ENCODE peak calls at places on chromosomes 7 and 10, in eight cellular contexts. One of them, this sample, is unnamed.

GRCh38 chr10:123836418-123837145 is 55.0 kb downstream of the CPXM2 start:
- DNase-seq in activated CD4-positive, alpha-beta T cell treated with anti-CD3 and anti-CD28 coated beads for 4 hours: no peak
- DNase-seq in GM20000: no peak
- DNase-seq in H54: no peak
- DNase-seq in GM04504: no peak
- DNase-seq in left ventricle myocardium superior: no peak
- DNase-seq in activated effector memory CD4-positive, alpha-beta T cell treated with anti-CD3 and anti-CD28 coated beads, Interleukin-2, amount 50 U/mL, for 16 hours: no peak
- DNase-seq in activated naive CD4-positive, alpha-beta T cell treated with Interleukin-2 at 50 U/mL for 16 hours: no peak
- DNase-seq in this sample: no peak

GRCh38 chr10:62433181-62433692 is 59.1 kb downstream of the ZNF365 start:
- DNase-seq in activated effector memory CD4-positive, alpha-beta T cell treated with anti-CD3 and anti-CD28 coated beads, Interleukin-2, amount 50 U/mL, for 16 hours: peak; percentile 87
- DNase-seq in GM20000: peak; percentile 42
- DNase-seq in GM04504: peak; percentile 91
- DNase-seq in H54: peak; percentile 40
- DNase-seq in activated naive CD4-positive, alpha-beta T cell treated with Interleukin-2 at 50 U/mL for 16 hours: peak; percentile 74
- DNase-seq in left ventricle myocardium superior: peak; percentile 55
- DNase-seq in activated CD4-positive, alpha-beta T cell treated with anti-CD3 and anti-CD28 coated beads for 4 hours: peak; percentile 59
- DNase-seq in this sample: no peak

GRCh38 chr7:25922296-25922695 is 229.7 kb upstream of the NFE2L3 start:
- DNase-seq in GM04504: no peak
- DNase-seq in left ventricle myocardium superior: no peak
- DNase-seq in activated effector memory CD4-positive, alpha-beta T cell treated with anti-CD3 and anti-CD28 coated beads, Interleukin-2, amount 50 U/mL, for 16 hours: no peak
- DNase-seq in H54: no peak
- DNase-seq in activated CD4-positive, alpha-beta T cell treated with anti-CD3 and anti-CD28 coated beads for 4 hours: no peak
- DNase-seq in activated naive CD4-positive, alpha-beta T cell treated with Interleukin-2 at 50 U/mL for 16 hours: no peak
- DNase-seq in GM20000: no peak
- DNase-seq in this sample: no peak

GRCh38 chr7:22572292-22572691 is 72.3 kb upstream of the STEAP1B start:
- DNase-seq in activated naive CD4-positive, alpha-beta T cell treated with Interleukin-2 at 50 U/mL for 16 hours: no peak
- DNase-seq in GM04504: no peak
- DNase-seq in activated effector memory CD4-positive, alpha-beta T cell treated with anti-CD3 and anti-CD28 coated beads, Interleukin-2, amount 50 U/mL, for 16 hours: no peak
- DNase-seq in activated CD4-positive, alpha-beta T cell treated with anti-CD3 and anti-CD28 coated beads for 4 hours: no peak
- DNase-seq in GM20000: no peak
- DNase-seq in H54: no peak
- DNase-seq in left ventricle myocardium superior: no peak
- DNase-seq in this sample: no peak

GRCh38 chr10:98316661-98317060 is 48.7 kb upstream of the LOXL4 start:
- DNase-seq in GM04504: no peak
- DNase-seq in activated CD4-positive, alpha-beta T cell treated with anti-CD3 and anti-CD28 coated beads for 4 hours: no peak
- DNase-seq in H54: no peak
- DNase-seq in GM20000: no peak
- DNase-seq in left ventricle myocardium superior: no peak
- DNase-seq in activated naive CD4-positive, alpha-beta T cell treated with Interleukin-2 at 50 U/mL for 16 hours: no peak
- DNase-seq in activated effector memory CD4-positive, alpha-beta T cell treated with anti-CD3 and anti-CD28 coated beads, Interleukin-2, amount 50 U/mL, for 16 hours: no peak
- DNase-seq in this sample: no peak

GRCh38 chr7:91082854-91083495 is 181.3 kb upstream of the FZD1 start:
- DNase-seq in activated naive CD4-positive, alpha-beta T cell treated with Interleukin-2 at 50 U/mL for 16 hours: no peak
- DNase-seq in GM04504: no peak
- DNase-seq in activated effector memory CD4-positive, alpha-beta T cell treated with anti-CD3 and anti-CD28 coated beads, Interleukin-2, amount 50 U/mL, for 16 hours: no peak
- DNase-seq in left ventricle myocardium superior: no peak
- DNase-seq in H54: no peak
- DNase-seq in activated CD4-positive, alpha-beta T cell treated with anti-CD3 and anti-CD28 coated beads for 4 hours: no peak
- DNase-seq in GM20000: peak; percentile 32
- DNase-seq in this sample: no peak

GRCh38 chr7:68078311-68078710 is 1081.7 kb downstream of the TYW1 start:
- DNase-seq in GM04504: no peak
- DNase-seq in activated naive CD4-positive, alpha-beta T cell treated with Interleukin-2 at 50 U/mL for 16 hours: no peak
- DNase-seq in GM20000: no peak
- DNase-seq in activated effector memory CD4-positive, alpha-beta T cell treated with anti-CD3 and anti-CD28 coated beads, Interleukin-2, amount 50 U/mL, for 16 hours: no peak
- DNase-seq in activated CD4-positive, alpha-beta T cell treated with anti-CD3 and anti-CD28 coated beads for 4 hours: no peak
- DNase-seq in left ventricle myocardium superior: no peak
- DNase-seq in H54: no peak
- DNase-seq in this sample: no peak

GRCh38 chr7:26198133-26198780 is 2.3 kb downstream of the HNRNPA2B1 start:
- DNase-seq in activated naive CD4-positive, alpha-beta T cell treated with Interleukin-2 at 50 U/mL for 16 hours: no peak
- DNase-seq in activated effector memory CD4-positive, alpha-beta T cell treated with anti-CD3 and anti-CD28 coated beads, Interleukin-2, amount 50 U/mL, for 16 hours: no peak
- DNase-seq in left ventricle myocardium superior: no peak
- DNase-seq in GM20000: no peak
- DNase-seq in activated CD4-positive, alpha-beta T cell treated with anti-CD3 and anti-CD28 coated beads for 4 hours: no peak
- DNase-seq in GM04504: no peak
- DNase-seq in H54: no peak
- DNase-seq in this sample: no peak

GRCh38 chr7:16293669-16294425 is 127.5 kb downstream of the CRPPA start:
- DNase-seq in activated CD4-positive, alpha-beta T cell treated with anti-CD3 and anti-CD28 coated beads for 4 hours: no peak
- DNase-seq in H54: no peak
- DNase-seq in GM20000: no peak
- DNase-seq in GM04504: no peak
- DNase-seq in activated naive CD4-positive, alpha-beta T cell treated with Interleukin-2 at 50 U/mL for 16 hours: no peak
- DNase-seq in left ventricle myocardium superior: no peak
- DNase-seq in activated effector memory CD4-positive, alpha-beta T cell treated with anti-CD3 and anti-CD28 coated beads, Interleukin-2, amount 50 U/mL, for 16 hours: no peak
- DNase-seq in this sample: no peak

GRCh38 chr10:52571516-52572182 is 200.9 kb downstream of the MBL2 start:
- DNase-seq in left ventricle myocardium superior: no peak
- DNase-seq in GM20000: no peak
- DNase-seq in activated effector memory CD4-positive, alpha-beta T cell treated with anti-CD3 and anti-CD28 coated beads, Interleukin-2, amount 50 U/mL, for 16 hours: no peak
- DNase-seq in activated CD4-positive, alpha-beta T cell treated with anti-CD3 and anti-CD28 coated beads for 4 hours: no peak
- DNase-seq in GM04504: no peak
- DNase-seq in H54: no peak
- DNase-seq in activated naive CD4-positive, alpha-beta T cell treated with Interleukin-2 at 50 U/mL for 16 hours: no peak
- DNase-seq in this sample: no peak

GRCh38 chr7:149277871-149278270 is 15.9 kb downstream of the ZNF783 start:
- DNase-seq in activated naive CD4-positive, alpha-beta T cell treated with Interleukin-2 at 50 U/mL for 16 hours: no peak
- DNase-seq in activated CD4-positive, alpha-beta T cell treated with anti-CD3 and anti-CD28 coated beads for 4 hours: no peak
- DNase-seq in left ventricle myocardium superior: no peak
- DNase-seq in activated effector memory CD4-positive, alpha-beta T cell treated with anti-CD3 and anti-CD28 coated beads, Interleukin-2, amount 50 U/mL, for 16 hours: no peak
- DNase-seq in H54: no peak
- DNase-seq in GM20000: no peak
- DNase-seq in GM04504: no peak
- DNase-seq in this sample: no peak

GRCh38 chr7:26891400-26892355 is 27.3 kb upstream of the SKAP2 start:
- DNase-seq in GM20000: peak; percentile 17
- DNase-seq in H54: peak; percentile 46
- DNase-seq in activated naive CD4-positive, alpha-beta T cell treated with Interleukin-2 at 50 U/mL for 16 hours: no peak
- DNase-seq in activated effector memory CD4-positive, alpha-beta T cell treated with anti-CD3 and anti-CD28 coated beads, Interleukin-2, amount 50 U/mL, for 16 hours: no peak
- DNase-seq in GM04504: no peak
- DNase-seq in activated CD4-positive, alpha-beta T cell treated with anti-CD3 and anti-CD28 coated beads for 4 hours: no peak
- DNase-seq in left ventricle myocardium superior: no peak
- DNase-seq in this sample: no peak

GRCh38 chr7:26202019-26202985 is 757 bp downstream of the CBX3 start:
- DNase-seq in left ventricle myocardium superior: peak; percentile 71
- DNase-seq in H54: no peak
- DNase-seq in GM04504: no peak
- DNase-seq in GM20000: peak; percentile 62
- DNase-seq in activated naive CD4-positive, alpha-beta T cell treated with Interleukin-2 at 50 U/mL for 16 hours: peak; percentile 68
- DNase-seq in activated effector memory CD4-positive, alpha-beta T cell treated with anti-CD3 and anti-CD28 coated beads, Interleukin-2, amount 50 U/mL, for 16 hours: peak; percentile 86
- DNase-seq in activated CD4-positive, alpha-beta T cell treated with anti-CD3 and anti-CD28 coated beads for 4 hours: peak; percentile 68
- DNase-seq in this sample: no peak

GRCh38 chr10:31261502-31262311 is 57.3 kb upstream of the ZEB1 start:
- DNase-seq in H54: peak; percentile 9
- DNase-seq in activated CD4-positive, alpha-beta T cell treated with anti-CD3 and anti-CD28 coated beads for 4 hours: no peak
- DNase-seq in GM20000: no peak
- DNase-seq in activated effector memory CD4-positive, alpha-beta T cell treated with anti-CD3 and anti-CD28 coated beads, Interleukin-2, amount 50 U/mL, for 16 hours: no peak
- DNase-seq in activated naive CD4-positive, alpha-beta T cell treated with Interleukin-2 at 50 U/mL for 16 hours: no peak
- DNase-seq in left ventricle myocardium superior: no peak
- DNase-seq in GM04504: peak; percentile 73
- DNase-seq in this sample: no peak

GRCh38 chr10:44962870-44963738 is 3.5 kb downstream of the RASSF4 start:
- DNase-seq in GM04504: no peak
- DNase-seq in H54: no peak
- DNase-seq in left ventricle myocardium superior: peak; percentile 70
- DNase-seq in activated effector memory CD4-positive, alpha-beta T cell treated with anti-CD3 and anti-CD28 coated beads, Interleukin-2, amount 50 U/mL, for 16 hours: no peak
- DNase-seq in activated naive CD4-positive, alpha-beta T cell treated with Interleukin-2 at 50 U/mL for 16 hours: no peak
- DNase-seq in activated CD4-positive, alpha-beta T cell treated with anti-CD3 and anti-CD28 coated beads for 4 hours: no peak
- DNase-seq in GM20000: no peak
- DNase-seq in this sample: no peak

GRCh38 chr10:93496322-93497041 is at the start of gene CEP55:
- DNase-seq in activated effector memory CD4-positive, alpha-beta T cell treated with anti-CD3 and anti-CD28 coated beads, Interleukin-2, amount 50 U/mL, for 16 hours: peak; percentile 99
- DNase-seq in left ventricle myocardium superior: peak; percentile 97
- DNase-seq in GM04504: peak; percentile 81
- DNase-seq in activated CD4-positive, alpha-beta T cell treated with anti-CD3 and anti-CD28 coated beads for 4 hours: peak; percentile 90
- DNase-seq in H54: peak; percentile 90
- DNase-seq in GM20000: peak; percentile 95
- DNase-seq in activated naive CD4-positive, alpha-beta T cell treated with Interleukin-2 at 50 U/mL for 16 hours: peak; percentile 97
- DNase-seq in this sample: peak; percentile 70

GRCh38 chr10:127313996-127314700 is 117.8 kb upstream of the INSYN2A start:
- DNase-seq in GM20000: no peak
- DNase-seq in GM04504: no peak
- DNase-seq in left ventricle myocardium superior: no peak
- DNase-seq in activated effector memory CD4-positive, alpha-beta T cell treated with anti-CD3 and anti-CD28 coated beads, Interleukin-2, amount 50 U/mL, for 16 hours: no peak
- DNase-seq in activated CD4-positive, alpha-beta T cell treated with anti-CD3 and anti-CD28 coated beads for 4 hours: no peak
- DNase-seq in activated naive CD4-positive, alpha-beta T cell treated with Interleukin-2 at 50 U/mL for 16 hours: no peak
- DNase-seq in H54: no peak
- DNase-seq in this sample: no peak

GRCh38 chr7:121480058-121480457 is 84.0 kb upstream of the FAM3C start:
- DNase-seq in activated CD4-positive, alpha-beta T cell treated with anti-CD3 and anti-CD28 coated beads for 4 hours: no peak
- DNase-seq in activated naive CD4-positive, alpha-beta T cell treated with Interleukin-2 at 50 U/mL for 16 hours: no peak
- DNase-seq in GM04504: no peak
- DNase-seq in activated effector memory CD4-positive, alpha-beta T cell treated with anti-CD3 and anti-CD28 coated beads, Interleukin-2, amount 50 U/mL, for 16 hours: no peak
- DNase-seq in H54: no peak
- DNase-seq in left ventricle myocardium superior: no peak
- DNase-seq in GM20000: no peak
- DNase-seq in this sample: no peak

GRCh38 chr7:116548506-116548905 is 23.7 kb downstream of the CAV1 start:
- DNase-seq in activated CD4-positive, alpha-beta T cell treated with anti-CD3 and anti-CD28 coated beads for 4 hours: no peak
- DNase-seq in GM20000: peak; percentile 31
- DNase-seq in left ventricle myocardium superior: no peak
- DNase-seq in activated effector memory CD4-positive, alpha-beta T cell treated with anti-CD3 and anti-CD28 coated beads, Interleukin-2, amount 50 U/mL, for 16 hours: no peak
- DNase-seq in GM04504: no peak
- DNase-seq in activated naive CD4-positive, alpha-beta T cell treated with Interleukin-2 at 50 U/mL for 16 hours: no peak
- DNase-seq in H54: no peak
- DNase-seq in this sample: no peak

GRCh38 chr10:107814865-107815487 is 650.5 kb upstream of the SORCS1 start:
- DNase-seq in left ventricle myocardium superior: peak; percentile 27
- DNase-seq in H54: peak; percentile 9
- DNase-seq in activated CD4-positive, alpha-beta T cell treated with anti-CD3 and anti-CD28 coated beads for 4 hours: no peak
- DNase-seq in activated effector memory CD4-positive, alpha-beta T cell treated with anti-CD3 and anti-CD28 coated beads, Interleukin-2, amount 50 U/mL, for 16 hours: no peak
- DNase-seq in GM04504: peak; percentile 14
- DNase-seq in activated naive CD4-positive, alpha-beta T cell treated with Interleukin-2 at 50 U/mL for 16 hours: no peak
- DNase-seq in GM20000: peak; percentile 38
- DNase-seq in this sample: no peak

GRCh38 chr10:116470768-116471415 is 43.2 kb downstream of the PNLIPRP3 start:
- DNase-seq in GM04504: no peak
- DNase-seq in activated naive CD4-positive, alpha-beta T cell treated with Interleukin-2 at 50 U/mL for 16 hours: no peak
- DNase-seq in H54: peak; percentile 40
- DNase-seq in activated effector memory CD4-positive, alpha-beta T cell treated with anti-CD3 and anti-CD28 coated beads, Interleukin-2, amount 50 U/mL, for 16 hours: no peak
- DNase-seq in left ventricle myocardium superior: no peak
- DNase-seq in activated CD4-positive, alpha-beta T cell treated with anti-CD3 and anti-CD28 coated beads for 4 hours: no peak
- DNase-seq in GM20000: no peak
- DNase-seq in this sample: no peak

GRCh38 chr7:42606217-42606905 is 305.5 kb downstream of the C7orf25 start:
- DNase-seq in activated effector memory CD4-positive, alpha-beta T cell treated with anti-CD3 and anti-CD28 coated beads, Interleukin-2, amount 50 U/mL, for 16 hours: no peak
- DNase-seq in GM20000: no peak
- DNase-seq in left ventricle myocardium superior: no peak
- DNase-seq in activated naive CD4-positive, alpha-beta T cell treated with Interleukin-2 at 50 U/mL for 16 hours: no peak
- DNase-seq in GM04504: no peak
- DNase-seq in activated CD4-positive, alpha-beta T cell treated with anti-CD3 and anti-CD28 coated beads for 4 hours: no peak
- DNase-seq in H54: no peak
- DNase-seq in this sample: no peak

GRCh38 chr7:14876194-14876593 is 26.4 kb downstream of the DGKB start:
- DNase-seq in activated effector memory CD4-positive, alpha-beta T cell treated with anti-CD3 and anti-CD28 coated beads, Interleukin-2, amount 50 U/mL, for 16 hours: no peak
- DNase-seq in activated naive CD4-positive, alpha-beta T cell treated with Interleukin-2 at 50 U/mL for 16 hours: no peak
- DNase-seq in left ventricle myocardium superior: no peak
- DNase-seq in activated CD4-positive, alpha-beta T cell treated with anti-CD3 and anti-CD28 coated beads for 4 hours: no peak
- DNase-seq in GM20000: no peak
- DNase-seq in H54: no peak
- DNase-seq in GM04504: no peak
- DNase-seq in this sample: no peak

GRCh38 chr7:66617295-66617694 is 11.4 kb upstream of the KCTD7 start:
- DNase-seq in H54: no peak
- DNase-seq in left ventricle myocardium superior: no peak
- DNase-seq in GM20000: no peak
- DNase-seq in activated effector memory CD4-positive, alpha-beta T cell treated with anti-CD3 and anti-CD28 coated beads, Interleukin-2, amount 50 U/mL, for 16 hours: no peak
- DNase-seq in activated naive CD4-positive, alpha-beta T cell treated with Interleukin-2 at 50 U/mL for 16 hours: no peak
- DNase-seq in activated CD4-positive, alpha-beta T cell treated with anti-CD3 and anti-CD28 coated beads for 4 hours: no peak
- DNase-seq in GM04504: no peak
- DNase-seq in this sample: no peak

GRCh38 chr7:106864298-106865081 is 592 bp upstream of the PIK3CG start:
- DNase-seq in GM20000: peak; percentile 45
- DNase-seq in H54: no peak
- DNase-seq in activated naive CD4-positive, alpha-beta T cell treated with Interleukin-2 at 50 U/mL for 16 hours: no peak
- DNase-seq in GM04504: no peak
- DNase-seq in activated effector memory CD4-positive, alpha-beta T cell treated with anti-CD3 and anti-CD28 coated beads, Interleukin-2, amount 50 U/mL, for 16 hours: no peak
- DNase-seq in activated CD4-positive, alpha-beta T cell treated with anti-CD3 and anti-CD28 coated beads for 4 hours: no peak
- DNase-seq in left ventricle myocardium superior: no peak
- DNase-seq in this sample: no peak

GRCh38 chr7:26650081-26650480 is 214.3 kb downstream of the SKAP2 start:
- DNase-seq in GM04504: no peak
- DNase-seq in left ventricle myocardium superior: no peak
- DNase-seq in activated naive CD4-positive, alpha-beta T cell treated with Interleukin-2 at 50 U/mL for 16 hours: no peak
- DNase-seq in GM20000: no peak
- DNase-seq in activated effector memory CD4-positive, alpha-beta T cell treated with anti-CD3 and anti-CD28 coated beads, Interleukin-2, amount 50 U/mL, for 16 hours: no peak
- DNase-seq in activated CD4-positive, alpha-beta T cell treated with anti-CD3 and anti-CD28 coated beads for 4 hours: no peak
- DNase-seq in H54: no peak
- DNase-seq in this sample: no peak

GRCh38 chr7:77479536-77480088 is 57.5 kb upstream of the PTPN12 start:
- DNase-seq in GM20000: no peak
- DNase-seq in activated CD4-positive, alpha-beta T cell treated with anti-CD3 and anti-CD28 coated beads for 4 hours: no peak
- DNase-seq in left ventricle myocardium superior: no peak
- DNase-seq in GM04504: no peak
- DNase-seq in H54: no peak
- DNase-seq in activated naive CD4-positive, alpha-beta T cell treated with Interleukin-2 at 50 U/mL for 16 hours: no peak
- DNase-seq in activated effector memory CD4-positive, alpha-beta T cell treated with anti-CD3 and anti-CD28 coated beads, Interleukin-2, amount 50 U/mL, for 16 hours: no peak
- DNase-seq in this sample: no peak

GRCh38 chr7:7971308-7972040 is 2.9 kb downstream of the GLCCI1 start:
- DNase-seq in GM04504: no peak
- DNase-seq in H54: no peak
- DNase-seq in activated naive CD4-positive, alpha-beta T cell treated with Interleukin-2 at 50 U/mL for 16 hours: no peak
- DNase-seq in GM20000: no peak
- DNase-seq in activated CD4-positive, alpha-beta T cell treated with anti-CD3 and anti-CD28 coated beads for 4 hours: no peak
- DNase-seq in left ventricle myocardium superior: no peak
- DNase-seq in activated effector memory CD4-positive, alpha-beta T cell treated with anti-CD3 and anti-CD28 coated beads, Interleukin-2, amount 50 U/mL, for 16 hours: no peak
- DNase-seq in this sample: no peak

This sample was measured in esophagus squamous epithelium.